ENCODE peak calls at places on chromosomes 4 and X, in nine cellular contexts. One of them, this sample, is unnamed.

GRCh38 chr4:80266902-80267380 is 477 bp downstream of the FGF5 start:
- DNase-seq in DND-41: no peak
- DNase-seq in AG10803: peak; percentile 56
- DNase-seq in MCF 10A: no peak
- DNase-seq in body of pancreas: no peak
- DNase-seq in pancreas: no peak
- DNase-seq in GM23338: peak; percentile 49
- DNase-seq in CD8-positive, alpha-beta T cell: no peak
- DNase-seq in AG04450: no peak
- DNase-seq in this sample: no peak

GRCh38 chrX:85243761-85244410 is at the start of the genes SATL1 and ZNF711:
- DNase-seq in CD8-positive, alpha-beta T cell: no peak
- DNase-seq in pancreas: peak; percentile 43
- DNase-seq in AG10803: peak; percentile 5
- DNase-seq in body of pancreas: peak; percentile 64
- DNase-seq in MCF 10A: no peak
- DNase-seq in AG04450: no peak
- DNase-seq in GM23338: peak; percentile 84
- DNase-seq in DND-41: peak; percentile 85
- DNase-seq in this sample: peak; percentile 14

GRCh38 chr4:100177855-100178254 is 12.4 kb downstream of the DDIT4L start:
- DNase-seq in CD8-positive, alpha-beta T cell: no peak
- DNase-seq in AG04450: no peak
- DNase-seq in MCF 10A: no peak
- DNase-seq in GM23338: no peak
- DNase-seq in AG10803: no peak
- DNase-seq in body of pancreas: no peak
- DNase-seq in DND-41: no peak
- DNase-seq in pancreas: no peak
- DNase-seq in this sample: no peak

GRCh38 chr4:122652379-122652778 is 31.5 kb upstream of the IL21 start:
- DNase-seq in body of pancreas: peak; percentile 44
- DNase-seq in pancreas: no peak
- DNase-seq in AG04450: peak; percentile 44
- DNase-seq in GM23338: peak; percentile 63
- DNase-seq in MCF 10A: peak; percentile 62
- DNase-seq in AG10803: peak; percentile 77
- DNase-seq in CD8-positive, alpha-beta T cell: peak; percentile 5
- DNase-seq in DND-41: peak; percentile 42
- DNase-seq in this sample: no peak

GRCh38 chrX:30085571-30085970 is 129.8 kb upstream of the MAGEB2 start:
- DNase-seq in MCF 10A: no peak
- DNase-seq in AG04450: no peak
- DNase-seq in DND-41: no peak
- DNase-seq in CD8-positive, alpha-beta T cell: no peak
- DNase-seq in GM23338: no peak
- DNase-seq in pancreas: no peak
- DNase-seq in body of pancreas: no peak
- DNase-seq in AG10803: peak; percentile 13
- DNase-seq in this sample: no peak

GRCh38 chr4:16820304-16820703 is 78.1 kb downstream of the LDB2 start:
- DNase-seq in AG04450: no peak
- DNase-seq in body of pancreas: no peak
- DNase-seq in CD8-positive, alpha-beta T cell: no peak
- DNase-seq in MCF 10A: no peak
- DNase-seq in GM23338: peak; percentile 43
- DNase-seq in DND-41: no peak
- DNase-seq in AG10803: no peak
- DNase-seq in pancreas: no peak
- DNase-seq in this sample: no peak

GRCh38 chr4:174669278-174669677 is 147.0 kb upstream of the HPGD start:
- DNase-seq in pancreas: no peak
- DNase-seq in AG10803: peak; percentile 90
- DNase-seq in body of pancreas: no peak
- DNase-seq in CD8-positive, alpha-beta T cell: no peak
- DNase-seq in GM23338: no peak
- DNase-seq in MCF 10A: peak; percentile 87
- DNase-seq in DND-41: no peak
- DNase-seq in AG04450: peak; percentile 16
- DNase-seq in this sample: no peak

GRCh38 chr4:24321637-24322036 is 262.7 kb downstream of the DHX15 start:
- DNase-seq in pancreas: no peak
- DNase-seq in CD8-positive, alpha-beta T cell: no peak
- DNase-seq in GM23338: peak; percentile 88
- DNase-seq in MCF 10A: no peak
- DNase-seq in DND-41: no peak
- DNase-seq in body of pancreas: no peak
- DNase-seq in AG10803: no peak
- DNase-seq in AG04450: no peak
- DNase-seq in this sample: no peak

GRCh38 chr4:158941321-158941720 is 161.6 kb upstream of the RAPGEF2 start:
- DNase-seq in AG10803: no peak
- DNase-seq in body of pancreas: no peak
- DNase-seq in pancreas: no peak
- DNase-seq in DND-41: no peak
- DNase-seq in AG04450: no peak
- DNase-seq in CD8-positive, alpha-beta T cell: no peak
- DNase-seq in GM23338: no peak
- DNase-seq in MCF 10A: no peak
- DNase-seq in this sample: no peak

GRCh38 chr4:164136181-164136616 is 617.7 kb upstream of the SMIM31 start:
- DNase-seq in AG04450: no peak
- DNase-seq in MCF 10A: peak; percentile 3
- DNase-seq in pancreas: no peak
- DNase-seq in AG10803: no peak
- DNase-seq in GM23338: no peak
- DNase-seq in CD8-positive, alpha-beta T cell: no peak
- DNase-seq in body of pancreas: no peak
- DNase-seq in DND-41: no peak
- DNase-seq in this sample: no peak

GRCh38 chr4:26076000-26076587 is 162.1 kb downstream of the SMIM20 start:
- DNase-seq in body of pancreas: peak; percentile 51
- DNase-seq in GM23338: no peak
- DNase-seq in CD8-positive, alpha-beta T cell: no peak
- DNase-seq in DND-41: no peak
- DNase-seq in AG04450: no peak
- DNase-seq in MCF 10A: peak; percentile 25
- DNase-seq in pancreas: no peak
- DNase-seq in AG10803: peak; percentile 37
- DNase-seq in this sample: no peak

GRCh38 chr4:13642576-13642975 is 15.1 kb upstream of the BOD1L1 start:
- DNase-seq in body of pancreas: no peak
- DNase-seq in GM23338: no peak
- DNase-seq in AG04450: no peak
- DNase-seq in MCF 10A: peak; percentile 46
- DNase-seq in pancreas: no peak
- DNase-seq in AG10803: peak; percentile 37
- DNase-seq in CD8-positive, alpha-beta T cell: no peak
- DNase-seq in DND-41: no peak
- DNase-seq in this sample: no peak

GRCh38 chr4:123555500-123556273 is 159.1 kb downstream of the SPRY1 start:
- DNase-seq in MCF 10A: peak; percentile 99
- DNase-seq in body of pancreas: peak; percentile 96
- DNase-seq in pancreas: peak; percentile 91
- DNase-seq in DND-41: peak; percentile 62
- DNase-seq in AG10803: peak; percentile 84
- DNase-seq in AG04450: peak; percentile 21
- DNase-seq in GM23338: peak; percentile 28
- DNase-seq in CD8-positive, alpha-beta T cell: no peak
- DNase-seq in this sample: no peak

GRCh38 chr4:48342559-48342878 is 1.2 kb downstream of the SLAIN2 start:
- DNase-seq in GM23338: no peak
- DNase-seq in AG04450: no peak
- DNase-seq in pancreas: no peak
- DNase-seq in CD8-positive, alpha-beta T cell: no peak
- DNase-seq in MCF 10A: no peak
- DNase-seq in AG10803: no peak
- DNase-seq in body of pancreas: no peak
- DNase-seq in DND-41: no peak
- DNase-seq in this sample: peak; percentile 31

GRCh38 chr4:48341776-48342558 is 638 bp downstream of the SLAIN2 start:
- DNase-seq in AG10803: peak; percentile 35
- DNase-seq in AG04450: no peak
- DNase-seq in MCF 10A: peak; percentile 42
- DNase-seq in DND-41: peak; percentile 60
- DNase-seq in GM23338: peak; percentile 75
- DNase-seq in pancreas: peak; percentile 43
- DNase-seq in body of pancreas: peak; percentile 53
- DNase-seq in CD8-positive, alpha-beta T cell: peak; percentile 20
- DNase-seq in this sample: peak; percentile 55

GRCh38 chr4:48340276-48340904 is 939 bp upstream of the SLAIN2 start:
- DNase-seq in CD8-positive, alpha-beta T cell: no peak
- DNase-seq in GM23338: peak; percentile 66
- DNase-seq in AG10803: peak; percentile 70
- DNase-seq in body of pancreas: peak; percentile 28
- DNase-seq in pancreas: no peak
- DNase-seq in AG04450: peak; percentile 34
- DNase-seq in DND-41: no peak
- DNase-seq in MCF 10A: peak; percentile 45
- DNase-seq in this sample: no peak

GRCh38 chr4:48339642-48340041 is 1.7 kb upstream of the SLAIN2 start:
- DNase-seq in CD8-positive, alpha-beta T cell: no peak
- DNase-seq in MCF 10A: no peak
- DNase-seq in pancreas: no peak
- DNase-seq in AG04450: no peak
- DNase-seq in AG10803: no peak
- DNase-seq in GM23338: no peak
- DNase-seq in DND-41: no peak
- DNase-seq in body of pancreas: no peak
- DNase-seq in this sample: no peak

DNA sequence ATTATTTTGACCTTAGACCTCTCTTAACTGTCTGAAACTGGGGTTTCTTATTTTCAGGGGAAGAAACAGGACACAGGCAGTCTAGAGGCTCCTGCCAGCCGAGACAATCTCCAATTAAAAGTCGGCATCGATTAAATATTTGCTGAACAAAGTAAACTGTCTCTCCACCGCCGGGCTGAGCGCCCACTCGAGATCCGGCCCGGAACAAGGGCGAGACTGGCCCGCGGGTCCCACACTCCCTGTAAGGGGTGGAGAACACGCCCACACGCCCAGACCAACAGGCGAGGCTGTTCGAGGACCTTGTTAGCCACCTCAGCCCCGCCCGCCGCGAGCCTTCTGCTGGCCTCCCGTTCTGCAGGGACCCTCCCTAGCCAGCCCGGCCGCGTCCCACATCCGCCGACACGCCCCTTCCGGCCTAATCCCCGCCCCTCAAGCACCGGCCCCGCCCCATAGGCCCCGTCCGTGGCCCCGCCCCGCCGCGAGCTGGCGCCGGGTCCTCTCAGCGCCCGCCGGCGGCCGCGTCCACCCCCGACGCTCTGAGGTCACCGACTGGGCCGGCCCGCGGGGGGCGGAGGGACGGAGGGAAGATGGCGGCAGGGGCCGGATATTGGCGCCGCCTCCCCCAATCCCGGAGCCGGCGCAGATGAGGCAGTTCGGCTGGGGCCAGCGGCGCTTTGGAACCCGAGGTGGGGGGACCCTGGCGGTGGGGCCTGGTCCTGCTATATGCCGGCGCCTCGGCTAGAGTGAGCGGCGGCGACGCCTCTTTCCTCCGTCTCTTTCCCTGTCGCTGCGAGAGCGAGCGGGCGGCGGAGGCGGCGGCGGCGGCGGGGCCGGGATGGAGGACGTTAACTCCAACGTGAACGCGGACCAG is at the start of gene SLAIN2:
- DNase-seq in AG10803: peak; percentile 98
- DNase-seq in AG04450: peak; percentile 97
- DNase-seq in GM23338: peak; percentile 98
- DNase-seq in MCF 10A: peak; percentile 96
- DNase-seq in CD8-positive, alpha-beta T cell: peak; percentile 99
- DNase-seq in DND-41: peak; percentile 97
- DNase-seq in pancreas: peak; percentile 99
- DNase-seq in body of pancreas: peak; percentile 99
- DNase-seq in this sample: peak; percentile 100
- TF ChIP-seq CTCF in AG10803: peak; percentile 35
- TF ChIP-seq CTCF in AG04450: peak; percentile 49
- TF ChIP-seq CTCF in GM23338: no peak
- TF ChIP-seq CTCF in MCF 10A: no peak
- TF ChIP-seq CTCF in CD8-positive, alpha-beta T cell: peak; percentile 46
- TF ChIP-seq CTCF in DND-41: peak; percentile 39
- TF ChIP-seq CTCF in pancreas: no peak
- TF ChIP-seq CTCF in body of pancreas: peak; percentile 49
- TF ChIP-seq CTCF in this sample: peak; percentile 43

GRCh38 chr4:112735474-112735951 is 98.6 kb downstream of the LARP7 start:
- DNase-seq in CD8-positive, alpha-beta T cell: no peak
- DNase-seq in AG04450: no peak
- DNase-seq in AG10803: no peak
- DNase-seq in DND-41: no peak
- DNase-seq in GM23338: no peak
- DNase-seq in MCF 10A: no peak
- DNase-seq in body of pancreas: no peak
- DNase-seq in pancreas: no peak
- DNase-seq in this sample: no peak
- TF ChIP-seq CTCF in CD8-positive, alpha-beta T cell: no peak
- TF ChIP-seq CTCF in AG04450: no peak
- TF ChIP-seq CTCF in AG10803: no peak
- TF ChIP-seq CTCF in DND-41: no peak
- TF ChIP-seq CTCF in GM23338: peak; percentile 17
- TF ChIP-seq CTCF in MCF 10A: no peak
- TF ChIP-seq CTCF in body of pancreas: no peak
- TF ChIP-seq CTCF in pancreas: no peak
- TF ChIP-seq CTCF in this sample: no peak

DNA sequence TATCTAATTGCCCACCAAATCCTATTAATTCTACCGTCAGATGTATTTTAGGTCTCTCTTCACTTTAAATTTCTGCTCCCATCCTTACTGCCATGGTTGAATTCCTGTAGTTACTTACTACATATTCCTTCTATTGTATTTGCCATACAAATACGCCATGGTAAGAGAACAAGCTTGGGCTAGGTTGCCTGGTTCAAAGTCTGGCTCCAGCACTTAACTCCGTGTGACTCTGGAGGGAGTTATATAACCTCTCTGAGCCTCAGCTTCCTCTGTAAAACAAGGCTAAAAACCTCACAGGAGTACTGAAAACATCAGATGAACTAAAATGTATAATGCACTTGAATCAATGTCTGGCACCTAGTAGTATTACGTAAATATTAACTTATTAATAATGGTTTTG is 260.3 kb upstream of the RPS6KA3 start:
- DNase-seq in pancreas: no peak
- DNase-seq in GM23338: no peak
- DNase-seq in AG10803: no peak
- DNase-seq in MCF 10A: no peak
- DNase-seq in AG04450: no peak
- DNase-seq in CD8-positive, alpha-beta T cell: no peak
- DNase-seq in body of pancreas: no peak
- DNase-seq in DND-41: no peak
- DNase-seq in this sample: no peak
- TF ChIP-seq CTCF in pancreas: no peak
- TF ChIP-seq CTCF in GM23338: no peak
- TF ChIP-seq CTCF in AG10803: no peak
- TF ChIP-seq CTCF in MCF 10A: no peak
- TF ChIP-seq CTCF in AG04450: no peak
- TF ChIP-seq CTCF in CD8-positive, alpha-beta T cell: no peak
- TF ChIP-seq CTCF in body of pancreas: no peak
- TF ChIP-seq CTCF in DND-41: no peak
- TF ChIP-seq CTCF in this sample: no peak

DNA sequence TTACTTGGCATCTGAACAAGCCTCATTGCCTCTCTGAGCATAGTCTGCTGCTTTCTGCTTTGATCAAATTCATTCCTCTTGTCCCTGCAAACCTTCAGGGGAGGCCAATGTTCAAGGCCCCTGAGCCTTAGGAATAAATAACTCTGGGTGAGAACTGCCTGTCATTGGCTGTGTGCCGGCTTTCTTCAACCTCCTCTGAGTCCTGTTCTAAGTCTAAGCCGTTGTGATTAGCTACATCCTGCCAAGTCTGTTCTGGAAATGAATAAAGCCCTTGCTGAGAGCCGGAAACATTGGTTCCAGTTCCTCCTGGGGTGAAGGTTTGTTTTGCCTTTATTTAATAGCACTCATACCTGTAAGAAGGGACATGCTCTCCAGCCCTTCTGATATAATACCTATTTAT is 13.8 kb downstream of the RNF4 start:
- DNase-seq in pancreas: peak; percentile 40
- DNase-seq in AG04450: no peak
- DNase-seq in GM23338: no peak
- DNase-seq in MCF 10A: no peak
- DNase-seq in CD8-positive, alpha-beta T cell: no peak
- DNase-seq in AG10803: peak; percentile 39
- DNase-seq in DND-41: no peak
- DNase-seq in body of pancreas: peak; percentile 69
- DNase-seq in this sample: no peak
- TF ChIP-seq CTCF in pancreas: no peak
- TF ChIP-seq CTCF in AG04450: no peak
- TF ChIP-seq CTCF in GM23338: no peak
- TF ChIP-seq CTCF in MCF 10A: no peak
- TF ChIP-seq CTCF in CD8-positive, alpha-beta T cell: no peak
- TF ChIP-seq CTCF in AG10803: no peak
- TF ChIP-seq CTCF in DND-41: no peak
- TF ChIP-seq CTCF in body of pancreas: no peak
- TF ChIP-seq CTCF in this sample: no peak

This sample was measured in natural killer cell.